ENCODE peak calls at places on chromosomes 12 and 14, in nine cellular contexts. M, C, Q, A, Z, F, N, H and V are unnamed samples.
A peak's percentile ranks its signal among the peaks of the same experiment; 100 is the strongest.

GRCh38 chr12:21941522-21942376 is 523 bp upstream of the ABCC9 start:
- DNase-seq in C (no peak), H (peak; percentile 19), N (no peak), F (no peak), Q (no peak), A (peak; percentile 6), M (peak; percentile 70), Z (no peak), V (no peak)

GRCh38 chr12:32895688-32896437 is 714 bp downstream of the PKP2 start:
- DNase-seq in A (peak; percentile 29), M (peak; percentile 16), N (no peak), H (no peak), C (no peak), Q (no peak), Z (peak; percentile 81), F (no peak), V (no peak)

GRCh38 chr12:109445224-109445623 is 31.9 kb downstream of the KCTD10 start:
- DNase-seq in M (no peak), A (no peak), C (no peak), N (no peak), F (no peak), Q (no peak), H (no peak), Z (no peak), V (no peak)

GRCh38 chr12:20601668-20602280 is 93.4 kb upstream of the SLCO1C1 start:
- DNase-seq in Q (no peak), M (no peak), A (no peak), F (peak; percentile 15), N (peak; percentile 14), C (no peak), Z (peak; percentile 43), H (no peak), V (no peak)

GRCh38 chr12:50282581-50283229 is 615 bp downstream of the LIMA1 start:
- DNase-seq in F (no peak), A (no peak), C (no peak), H (peak; percentile 15), N (peak; percentile 4), Q (no peak), Z (peak; percentile 50), M (no peak), V (no peak)

GRCh38 chr12:124506145-124506831 is 61.1 kb downstream of the NCOR2 start:
- DNase-seq in M (peak; percentile 86), F (no peak), N (peak; percentile 64), A (peak; percentile 63), C (no peak), Q (no peak), Z (no peak), H (no peak), V (peak; percentile 85)

GRCh38 chr14:100902295-100902694 is 1.2 kb downstream of the RTL1 start:
- DNase-seq in Q (no peak), A (peak; percentile 44), F (no peak), C (no peak), N (no peak), H (no peak), M (no peak), Z (no peak), V (no peak)

GRCh38 chr12:1845427-1845826 is 25.1 kb downstream of the LRTM2 start:
- DNase-seq in M (no peak), Q (no peak), H (no peak), F (no peak), A (no peak), C (no peak), N (no peak), Z (no peak), V (no peak)

GRCh38 chr14:44777567-44777966 is 184.2 kb downstream of the KLHL28 start:
- DNase-seq in Q (no peak), Z (no peak), F (no peak), M (no peak), N (no peak), A (no peak), H (no peak), C (no peak), V (no peak)

GRCh38 chr12:24222968-24223367 is 273.5 kb upstream of the SOX5 start:
- DNase-seq in C (no peak), N (no peak), Z (peak; percentile 41), H (no peak), Q (no peak), F (peak; percentile 48), A (no peak), M (no peak), V (no peak)

GRCh38 chr12:28057856-28058615 is 85.5 kb upstream of the PTHLH start:
- DNase-seq in M (no peak), C (no peak), Z (peak; percentile 96), Q (no peak), H (no peak), N (no peak), A (no peak), F (peak; percentile 16), V (no peak)

GRCh38 chr12:124482901-124483799 is 84.3 kb downstream of the NCOR2 start:
- DNase-seq in H (no peak), A (no peak), Q (no peak), N (no peak), M (no peak), Z (no peak), C (no peak), F (no peak), V (no peak)

GRCh38 chr12:29879606-29880308 is 96.0 kb upstream of the TMTC1 start:
- DNase-seq in H (no peak), N (no peak), C (no peak), F (no peak), Q (no peak), A (no peak), Z (no peak), M (no peak), V (no peak)

GRCh38 chr12:52082988-52083637 is 3.6 kb downstream of the SMIM41 start:
- DNase-seq in C (peak; percentile 69), N (peak; percentile 73), F (peak; percentile 51), H (peak; percentile 29), A (peak; percentile 85), Q (no peak), Z (peak; percentile 54), M (peak; percentile 68), V (no peak)

GRCh38 chr12:3295648-3296408 is 195.2 kb upstream of the PRMT8 start:
- DNase-seq in N (no peak), Z (no peak), C (no peak), Q (no peak), A (no peak), F (peak; percentile 30), M (peak; percentile 67), H (no peak), V (no peak)

GRCh38 chr14:76962303-76962660 is 66.2 kb downstream of the IRF2BPL start:
- DNase-seq in Q (no peak), F (no peak), H (no peak), A (no peak), M (no peak), Z (no peak), C (no peak), N (no peak), V (no peak)

GRCh38 chr14:93315575-93315974 is 17.3 kb downstream of the BTBD7 start:
- DNase-seq in N (no peak), Z (no peak), H (no peak), C (no peak), Q (no peak), F (no peak), M (no peak), A (no peak), V (no peak)

GRCh38 chr14:29712586-29712985 is 215.1 kb downstream of the PRKD1 start:
- DNase-seq in H (no peak), N (peak; percentile 98), C (no peak), F (no peak), Q (no peak), M (no peak), Z (no peak), A (no peak), V (no peak)

GRCh38 chr12:4346931-4347330 is 25.9 kb downstream of the TIGAR start:
- DNase-seq in N (no peak), Z (no peak), M (no peak), Q (no peak), H (no peak), C (no peak), F (no peak), A (no peak), V (no peak)

GRCh38 chr12:124418791-124419190 is 123.9 kb downstream of the RFLNA start:
- DNase-seq in N (no peak), F (no peak), A (no peak), H (no peak), C (no peak), Z (no peak), M (no peak), Q (no peak), V (no peak)

GRCh38 chr12:124395986-124396385 is 101.1 kb downstream of the RFLNA start:
- DNase-seq in F (no peak), N (no peak), Z (peak; percentile 20), H (peak; percentile 43), A (no peak), M (no peak), Q (no peak), C (no peak), V (no peak)

GRCh38 chr12:57141249-57141648 is 6.2 kb downstream of the LRP1-AS start:
- DNase-seq in Z (no peak), M (no peak), C (no peak), N (no peak), H (no peak), Q (no peak), F (no peak), A (no peak), V (no peak)

GRCh38 chr14:104869669-104870367 is 4.8 kb downstream of the CEP170B start:
- DNase-seq in C (no peak), F (no peak), A (no peak), Q (no peak), H (no peak), N (no peak), Z (no peak), M (no peak), V (no peak)

GRCh38 chr12:79591988-79592387 is 98.8 kb downstream of the PAWR start:
- DNase-seq in A (no peak), Z (peak; percentile 22), F (no peak), C (no peak), M (no peak), H (no peak), N (no peak), Q (no peak), V (no peak)

GRCh38 chr12:55734595-55734994 is 5.8 kb upstream of the CD63 start:
- DNase-seq in H (no peak), F (no peak), M (no peak), N (no peak), Q (no peak), C (no peak), A (no peak), Z (no peak), V (no peak)

GRCh38 chr14:20905661-20906060 is 14.5 kb downstream of the RNASE3 start:
- DNase-seq in F (no peak), Q (no peak), A (no peak), Z (no peak), N (no peak), M (no peak), H (no peak), C (no peak), V (peak; percentile 82)

GRCh38 chr12:26240329-26240815 is 45.0 kb downstream of the SSPN start:
- DNase-seq in C (no peak), F (no peak), N (no peak), Q (no peak), Z (no peak), A (no peak), H (no peak), M (no peak), V (no peak)

GRCh38 chr12:66405395-66405794 is 103.1 kb downstream of the HELB start:
- DNase-seq in Z (no peak), M (no peak), N (no peak), Q (no peak), F (peak; percentile 80), A (no peak), H (no peak), C (no peak), V (no peak)

GRCh38 chr14:69101331-69101826 is 51.5 kb downstream of the DCAF5 start:
- DNase-seq in H (no peak), F (peak; percentile 77), Z (peak; percentile 34), C (no peak), N (no peak), A (peak; percentile 45), M (peak; percentile 48), Q (peak; percentile 49), V (peak; percentile 61)

GRCh38 chr12:19546611-19547162 is 107.4 kb downstream of the AEBP2 start:
- DNase-seq in N (peak; percentile 25), H (peak; percentile 8), C (no peak), F (no peak), Z (no peak), A (no peak), Q (no peak), M (peak; percentile 21), V (no peak)

GRCh38 chr14:93682459-93682858 is 105.8 kb downstream of the PRIMA1 start:
- DNase-seq in Z (no peak), N (no peak), F (no peak), A (no peak), Q (no peak), H (no peak), M (no peak), C (no peak), V (no peak)